ENCODE peak calls at places on chromosome 17, in seven cellular contexts. C is HCT116; X is GM13976; Y is fibroblast of lung; H is fibroblast of pulmonary artery; L is HFFc6; G is CD8-positive, alpha-beta T cell. K is an unnamed sample.

GRCh38 chr17:50283246-50283645 is 9.0 kb downstream of the TMEM92 start:
- DNase-seq in C (no peak), X (peak), Y (no peak), H (no peak), L (no peak), G (no peak), K (no peak)

GRCh38 chr17:61403846-61404701 is 4.4 kb downstream of the TBX2 start:
- DNase-seq in C (no peak), X (no peak), Y (peak), H (no peak), L (peak), G (no peak), K (peak)

GRCh38 chr17:29619251-29619650 is 3.5 kb downstream of the CORO6 start:
- DNase-seq in C (no peak), X (no peak), Y (peak), H (peak), L (peak), G (no peak), K (no peak)

GRCh38 chr17:55561316-55561972 is 50.2 kb upstream of the SMIM36 start:
- DNase-seq in C (no peak), X (no peak), Y (no peak), H (no peak), L (no peak), G (no peak), K (no peak)

GRCh38 chr17:55275894-55276804 is 11.4 kb downstream of the HLF start:
- DNase-seq in C (no peak), X (no peak), Y (no peak), H (no peak), L (no peak), G (no peak), K (no peak)

GRCh38 chr17:50055426-50056216 is at the start of gene ITGA3:
- DNase-seq in C (peak), X (peak), Y (peak), H (peak), L (peak), G (peak), K (peak)

GRCh38 chr17:63985387-63986140 is 12.6 kb upstream of the PRR29 start:
- DNase-seq in C (no peak), X (no peak), Y (no peak), H (no peak), L (no peak), G (no peak), K (no peak)

GRCh38 chr17:71055128-71055527 is 885.8 kb downstream of the KCNJ2 start:
- DNase-seq in C (no peak), X (no peak), Y (peak), H (peak), L (no peak), G (no peak), K (no peak)

GRCh38 chr17:63911657-63912100 is 621 bp upstream of the CSHL1 start:
- DNase-seq in C (peak), X (peak), Y (peak), H (peak), L (no peak), G (peak), K (peak)

GRCh38 chr17:57572062-57572461 is 173.0 kb downstream of the CCDC182 start:
- DNase-seq in C (no peak), X (no peak), Y (no peak), H (no peak), L (no peak), G (no peak), K (no peak)

GRCh38 chr17:3590768-3591167 is 18.4 kb downstream of the TRPV1 start:
- DNase-seq in C (no peak), X (no peak), Y (no peak), H (no peak), L (no peak), G (no peak), K (no peak)
- TF ChIP-seq CTCF in C (no peak), X (no peak), Y (no peak), H (no peak), L (no peak), G (no peak), K (no peak)

DNA sequence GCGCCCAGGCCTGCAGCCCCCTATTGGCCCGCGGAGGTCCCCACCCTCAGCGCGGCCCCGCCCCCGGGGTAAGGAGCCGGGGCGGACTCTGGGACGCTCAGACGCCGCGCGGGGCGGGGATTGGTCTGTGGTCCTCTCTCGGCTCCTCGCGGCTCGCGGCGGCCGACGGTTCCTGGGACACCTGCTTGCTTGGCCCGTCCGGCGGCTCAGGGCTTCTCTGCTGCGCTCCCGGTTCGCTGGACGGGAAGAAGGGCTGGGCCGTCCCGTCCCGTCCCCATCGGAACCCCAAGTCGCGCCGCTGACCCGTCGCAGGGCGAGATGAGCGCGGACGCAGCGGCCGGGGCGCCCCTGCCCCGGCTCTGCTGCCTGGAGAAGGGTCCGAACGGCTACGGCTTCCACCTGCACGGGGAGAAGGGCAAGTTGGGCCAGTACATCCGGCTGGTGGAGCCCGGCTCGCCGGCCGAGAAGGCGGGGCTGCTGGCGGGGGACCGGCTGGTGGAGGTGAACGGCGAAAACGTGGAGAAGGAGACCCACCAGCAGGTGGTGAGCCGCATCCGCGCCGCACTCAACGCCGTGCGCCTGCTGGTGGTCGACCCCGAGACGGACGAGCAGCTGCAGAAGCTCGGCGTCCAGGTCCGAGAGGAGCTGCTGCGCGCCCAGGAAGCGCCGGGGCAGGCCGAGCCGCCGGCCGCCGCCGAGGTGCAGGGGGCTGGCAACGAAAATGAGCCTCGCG is at the start of gene NHERF1:
- DNase-seq in C (peak), X (peak), Y (peak), H (peak), L (peak), G (peak), K (peak)
- TF ChIP-seq CTCF in C (no peak), X (no peak), Y (no peak), H (no peak), L (peak), G (no peak), K (peak)

DNA sequence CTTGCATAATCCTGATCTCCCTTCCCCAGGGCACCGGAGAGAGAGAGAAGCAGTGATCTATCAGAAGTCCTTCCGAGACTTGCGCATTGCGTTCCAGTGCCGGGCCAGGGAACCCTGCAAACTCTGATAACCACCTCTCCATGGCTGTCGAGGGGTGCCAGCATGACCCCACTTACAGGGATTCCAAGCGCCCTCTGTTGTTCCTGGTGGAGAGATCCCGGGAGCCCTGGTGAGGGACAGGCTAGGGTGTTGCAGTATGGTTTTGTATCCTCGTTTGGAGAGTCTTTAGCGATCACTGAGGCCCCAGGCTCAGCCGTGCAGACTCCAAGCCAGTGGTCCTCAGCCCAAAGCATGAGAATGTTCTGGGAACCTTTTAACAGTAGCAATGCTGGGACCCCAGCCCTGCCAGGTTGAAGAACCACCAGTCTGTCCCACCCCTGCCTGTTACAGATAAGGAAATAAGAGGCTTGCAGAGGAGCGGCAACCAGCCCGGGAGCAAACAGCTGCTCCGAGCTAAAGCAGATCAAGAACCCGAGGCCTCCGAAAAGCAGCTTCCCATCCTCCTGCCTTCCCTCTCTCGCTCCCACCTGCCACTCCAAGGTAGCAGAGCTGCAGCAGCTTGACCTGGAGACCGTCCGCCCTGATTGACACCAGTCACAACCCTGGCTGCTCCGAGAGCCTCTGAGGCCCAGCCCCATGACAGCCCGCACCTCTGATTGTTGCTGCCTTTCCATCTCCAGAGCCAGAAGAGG is 150.3 kb upstream of the RPL38 start:
- DNase-seq in C (no peak), X (no peak), Y (no peak), H (no peak), L (no peak), G (no peak), K (no peak)
- TF ChIP-seq CTCF in C (peak), X (no peak), Y (no peak), H (no peak), L (no peak), G (no peak), K (no peak)

DNA sequence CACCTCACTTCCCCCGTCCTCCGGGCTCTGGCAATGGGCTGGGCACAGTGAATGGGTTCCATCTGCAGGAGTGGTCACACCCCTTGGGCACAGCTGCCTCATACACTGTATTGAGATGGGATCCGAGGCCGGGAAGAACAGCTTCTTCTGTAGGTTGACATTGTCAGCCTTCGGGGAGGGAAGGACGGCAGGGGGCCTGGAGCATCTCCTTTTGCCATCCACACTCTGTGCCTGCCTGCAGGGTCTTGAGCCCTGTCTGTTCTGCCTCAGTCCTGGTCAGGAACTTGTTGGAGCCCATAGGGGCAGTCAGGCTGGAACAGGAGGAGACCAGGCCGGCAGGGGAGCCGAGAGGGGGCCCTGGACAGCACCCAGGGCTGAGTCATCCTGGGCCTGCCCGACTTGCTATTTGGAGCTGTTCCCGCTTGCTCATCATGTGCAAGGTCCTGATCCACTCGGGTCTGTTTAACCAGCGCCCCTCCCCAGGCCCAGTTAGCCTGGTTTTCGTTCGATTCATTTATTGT is 286.8 kb downstream of the SEC14L1 start:
- DNase-seq in C (no peak), X (no peak), Y (peak), H (peak), L (peak), G (no peak), K (no peak)
- TF ChIP-seq CTCF in C (no peak), X (no peak), Y (no peak), H (no peak), L (peak), G (no peak), K (no peak)

DNA sequence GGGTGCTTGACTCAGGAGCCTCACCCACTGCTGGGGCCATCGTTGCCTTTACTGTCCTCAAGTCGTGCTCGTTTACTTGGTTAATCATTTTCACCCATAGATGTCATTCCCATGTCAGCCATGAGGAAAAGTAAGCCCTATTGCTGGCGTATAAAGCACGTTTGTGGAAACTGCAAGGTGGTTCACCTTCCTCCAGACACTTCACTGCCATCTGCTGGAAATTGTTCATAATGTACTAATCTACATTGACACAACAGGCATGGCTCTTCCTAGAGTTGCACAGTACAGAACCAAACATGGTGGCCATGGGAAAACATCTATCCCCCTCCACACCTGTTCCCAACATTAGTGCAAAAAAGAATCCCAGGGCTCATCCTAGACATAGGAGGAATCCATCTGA is 116.6 kb downstream of the ZNF18 start:
- DNase-seq in C (peak), X (no peak), Y (no peak), H (no peak), L (no peak), G (no peak), K (no peak)
- TF ChIP-seq CTCF in C (no peak), X (no peak), Y (no peak), H (no peak), L (peak), G (no peak), K (peak)